ENCODE peak calls at places on chromosomes 1 and 21, in ten cellular contexts. Q, H, W, T, I, B, J, Z, R and P are unnamed samples. For H3K9me3, the result is how much of the 10 kb centered on the place peaks cover.

GRCh38 chr1:161068306-161069200 is 1.1 kb downstream of the ARHGAP30 start:
- DNase-seq in I (no peak), R (peak), W (peak), H (peak), Z (peak), J (no peak), Q (no peak), T (peak), B (peak), P (peak)

GRCh38 chr21:39078322-39079065 is 104.8 kb downstream of the PSMG1 start:
- DNase-seq in T (no peak), Q (no peak), Z (no peak), W (no peak), R (no peak), B (no peak), J (no peak), H (no peak), I (no peak), P (no peak)

GRCh38 chr1:46530791-46531409 is 20.5 kb downstream of the KNCN start:
- DNase-seq in Z (no peak), Q (no peak), I (peak), T (no peak), H (no peak), J (no peak), B (no peak), R (no peak), W (no peak), P (no peak)

GRCh38 chr1:235051521-235051920 is 77.1 kb downstream of the TOMM20 start:
- DNase-seq in J (no peak), B (no peak), Z (peak), Q (no peak), I (no peak), T (peak), W (peak), H (peak), R (no peak), P (no peak)

GRCh38 chr1:180502361-180503273 is at the start of gene ACBD6:
- DNase-seq in I (peak), R (peak), Q (peak), J (peak), W (peak), Z (peak), B (peak), T (peak), H (peak), P (peak)

GRCh38 chr21:45516071-45516670 is 26.1 kb downstream of the SLC19A1 start:
- DNase-seq in Q (peak), B (no peak), R (no peak), T (peak), Z (peak), W (no peak), H (no peak), I (no peak), J (no peak), P (no peak)

GRCh38 chr1:162939035-162939434 is 78.1 kb upstream of the CCDC190 start:
- DNase-seq in B (no peak), W (no peak), Q (no peak), H (no peak), T (no peak), J (no peak), Z (no peak), I (no peak), R (no peak), P (no peak)

GRCh38 chr1:186375152-186375928 is at the start of the genes ODR4 and TPR:
- DNase-seq in H (peak), Q (peak), I (peak), T (peak), W (peak), R (peak), J (peak), Z (peak), B (peak), P (peak)

GRCh38 chr1:81509619-81510018 is 291.1 kb upstream of the ADGRL2 start:
- DNase-seq in Q (no peak), Z (no peak), H (no peak), B (no peak), J (peak), R (no peak), T (no peak), W (no peak), I (peak), P (no peak)

GRCh38 chr1:208778417-208778816 is 534.2 kb upstream of the PLXNA2 start:
- DNase-seq in H (no peak), B (no peak), T (no peak), I (no peak), W (no peak), Q (no peak), Z (no peak), J (no peak), R (no peak), P (no peak)

GRCh38 chr21:42261832-42262200 is 42.9 kb downstream of the ABCG1 start:
- DNase-seq in J (no peak), Z (no peak), B (no peak), Q (no peak), H (no peak), R (no peak), T (peak), W (no peak), I (no peak), P (no peak)

GRCh38 chr1:150516050-150516591 is 569 bp downstream of the FALEC start:
- DNase-seq in B (no peak), W (no peak), Q (no peak), R (no peak), J (no peak), H (no peak), T (peak), I (peak), Z (no peak), P (no peak)

GRCh38 chr1:227766015-227766634 is 30.9 kb downstream of the SNAP47 start:
- DNase-seq in H (peak), W (no peak), T (peak), Z (peak), B (peak), J (no peak), Q (peak), R (peak), I (no peak), P (peak)

GRCh38 chr1:223258751-223259177 is 105.2 kb downstream of the SUSD4 start:
- DNase-seq in R (no peak), Q (no peak), T (no peak), I (no peak), H (peak), Z (no peak), W (no peak), B (no peak), J (no peak), P (no peak)

GRCh38 chr1:28553229-28553930 is 495 bp downstream of the TRNAU1AP start:
- DNase-seq in H (peak), B (peak), Z (peak), I (peak), W (peak), T (peak), R (no peak), Q (no peak), J (no peak), P (peak)

GRCh38 chr1:108107658-108108057 is 92.5 kb downstream of the SLC25A24 start:
- DNase-seq in W (no peak), T (no peak), J (no peak), Q (no peak), R (peak), H (no peak), I (no peak), Z (no peak), B (no peak), P (no peak)

GRCh38 chr1:23475134-23475628 is 8.8 kb downstream of the ASAP3 start:
- DNase-seq in R (no peak), I (no peak), Z (no peak), B (no peak), W (peak), Q (no peak), H (no peak), J (no peak), T (no peak), P (no peak)

GRCh38 chr1:43994794-43995790 is 3.7 kb downstream of the CCDC24 start:
- DNase-seq in R (no peak), H (no peak), Z (no peak), Q (no peak), B (no peak), J (no peak), I (peak), T (no peak), W (no peak), P (peak)

GRCh38 chr21:25895565-25896205 is 160.9 kb downstream of the GABPA start:
- DNase-seq in B (no peak), W (no peak), T (no peak), Q (no peak), H (no peak), R (no peak), J (no peak), Z (no peak), I (peak), P (peak)

GRCh38 chr1:155242805-155243358 is 12.4 kb downstream of the ENTREP3 start:
- DNase-seq in H (no peak), B (no peak), Q (no peak), I (no peak), T (no peak), Z (no peak), W (no peak), J (no peak), R (no peak), P (no peak)

GRCh38 chr1:151292207-151293030 is 10.3 kb downstream of the ZNF687 start:
- DNase-seq in J (no peak), H (no peak), T (no peak), I (no peak), Q (no peak), W (no peak), R (no peak), Z (no peak), B (no peak), P (no peak)

GRCh38 chr21:38477241-38477640 is 21.0 kb downstream of the ERG start:
- DNase-seq in T (no peak), R (no peak), Q (no peak), I (no peak), J (no peak), B (no peak), H (no peak), Z (no peak), W (no peak), P (no peak)

GRCh38 chr1:43719063-43719462 is 11.7 kb downstream of the ST3GAL3 start:
- DNase-seq in I (no peak), T (no peak), J (no peak), Q (no peak), B (no peak), Z (no peak), R (no peak), H (no peak), W (no peak), P (no peak)

GRCh38 chr1:223052931-223053330 is 90.1 kb downstream of the TLR5 start:
- DNase-seq in W (no peak), H (no peak), J (no peak), Q (no peak), B (no peak), R (no peak), I (no peak), Z (no peak), T (no peak), P (no peak)

GRCh38 chr1:198201956-198202784 is 45.4 kb downstream of the NEK7 start:
- DNase-seq in J (no peak), T (no peak), W (no peak), Q (no peak), H (no peak), R (no peak), B (no peak), Z (no peak), I (no peak), P (no peak)

GRCh38 chr1:2812136-2812535 is 10.6 kb upstream of the TTC34 start:
- DNase-seq in R (no peak), Q (no peak), B (no peak), I (no peak), W (no peak), H (no peak), T (peak), Z (no peak), J (no peak), P (no peak)
- H3K9me3 ChIP-seq in R (under half), Q (under half), B (under half), I (under half), W (under half), H (under half), T (under half), Z (under half), J (under half), P (under half)

DNA sequence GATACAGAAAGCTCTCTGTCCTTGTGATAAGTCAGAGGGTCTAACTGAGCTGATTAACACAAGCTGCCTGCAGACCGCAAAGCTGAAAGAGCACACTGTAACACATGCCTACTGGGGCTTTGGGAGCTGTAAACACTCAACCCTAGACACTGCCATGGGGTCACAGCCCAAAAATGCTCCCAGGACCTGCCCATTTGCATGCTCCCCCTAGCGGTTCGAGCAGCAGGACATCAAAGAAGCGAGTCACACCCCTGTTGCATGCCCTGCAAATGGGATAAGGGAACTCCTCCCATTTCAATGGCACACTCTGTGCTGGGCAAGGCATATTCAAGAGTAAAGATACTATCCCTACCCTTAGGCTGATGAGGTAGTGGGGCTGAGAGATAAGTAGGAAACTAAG is 22.8 kb downstream of the LCE3E start:
- DNase-seq in W (no peak), T (no peak), B (no peak), H (no peak), I (no peak), R (no peak), J (no peak), Q (no peak), Z (no peak), P (no peak)
- H3K9me3 ChIP-seq in W (under half), T (under half), B (under half), H (under half), I (under half), R (under half), J (under half), Q (under half), Z (under half), P (under half)

DNA sequence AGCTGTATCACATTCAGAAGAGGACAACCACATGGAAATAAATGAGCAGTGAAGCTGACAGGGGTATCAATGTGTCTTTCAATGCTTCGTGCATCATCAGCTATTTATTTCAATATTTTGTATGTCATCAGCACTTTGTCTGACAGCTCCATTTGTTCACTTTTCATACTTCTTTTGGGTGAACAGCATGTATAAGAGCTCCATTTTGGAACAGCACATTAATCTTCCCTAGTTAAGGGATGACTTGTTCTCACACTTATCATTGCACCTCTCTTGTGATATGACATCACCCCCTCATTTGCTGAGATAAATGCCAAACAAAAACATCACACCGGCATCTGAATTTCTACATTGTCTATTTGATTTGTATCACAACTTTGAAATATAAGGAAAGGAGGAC is 190.6 kb upstream of the SAMSN1 start:
- DNase-seq in B (no peak), Z (no peak), W (no peak), Q (no peak), T (no peak), I (no peak), H (no peak), J (no peak), R (no peak), P (no peak)
- H3K9me3 ChIP-seq in B (under half), Z (under half), W (under half), Q (under half), T (under half), I (under half), H (under half), J (under half), R (under half), P (under half)

GRCh38 chr21:7957713-7958064 is 2563.7 kb upstream of the TPTE start:
- DNase-seq in W (no peak), R (no peak), I (no peak), Q (no peak), Z (no peak), B (no peak), J (no peak), T (no peak), H (no peak), P (no peak)

GRCh38 chr21:7952648-7953047 is 2568.7 kb upstream of the TPTE start:
- DNase-seq in J (no peak), R (no peak), B (no peak), H (no peak), T (no peak), Q (no peak), W (no peak), I (no peak), Z (no peak), P (no peak)

GRCh38 chr21:7953058-7953457 is 2568.3 kb upstream of the TPTE start:
- DNase-seq in Z (no peak), H (no peak), B (no peak), I (no peak), T (no peak), R (no peak), W (no peak), J (no peak), Q (no peak), P (no peak)

GRCh38 chr21:7947422-7947821 is 2574.0 kb upstream of the TPTE start:
- DNase-seq in R (no peak), W (no peak), Z (no peak), I (no peak), T (no peak), J (no peak), Q (no peak), H (no peak), B (no peak), P (no peak)

GRCh38 chr21:7951854-7952519 is 2569.4 kb upstream of the TPTE start:
- DNase-seq in B (no peak), T (no peak), H (no peak), R (no peak), J (no peak), W (no peak), I (no peak), Z (no peak), Q (no peak), P (no peak)
- H3K9me3 ChIP-seq in B (half or more), T (under half), H (under half), R (half or more), J (under half), W (under half), I (half or more), Z (half or more), Q (half or more), P (under half)

DNA sequence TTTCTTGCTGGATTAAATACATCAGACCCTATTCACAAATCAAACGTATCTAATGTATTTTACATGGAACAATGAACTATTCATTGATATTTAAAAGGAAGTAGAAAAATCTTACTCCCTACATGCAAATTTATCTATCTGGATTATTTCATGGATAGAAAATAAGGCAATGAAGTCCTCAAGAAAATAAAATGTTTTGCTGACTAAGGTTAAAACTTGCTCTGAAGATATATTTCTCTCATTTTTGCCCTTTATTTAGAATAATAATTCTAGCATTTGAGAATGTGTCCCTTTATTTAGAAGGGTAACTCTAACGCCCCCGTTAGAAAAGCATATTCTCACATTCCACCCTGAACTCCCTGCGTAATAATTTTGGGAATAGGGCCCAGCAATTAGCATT is 627.0 kb upstream of the ZP4 start:
- DNase-seq in T (no peak), Q (no peak), I (no peak), H (no peak), R (no peak), B (no peak), Z (no peak), W (no peak), J (no peak), P (no peak)
- H3K9me3 ChIP-seq in T (under half), Q (under half), I (under half), H (under half), R (under half), B (under half), Z (under half), W (under half), J (under half), P (under half)

DNA sequence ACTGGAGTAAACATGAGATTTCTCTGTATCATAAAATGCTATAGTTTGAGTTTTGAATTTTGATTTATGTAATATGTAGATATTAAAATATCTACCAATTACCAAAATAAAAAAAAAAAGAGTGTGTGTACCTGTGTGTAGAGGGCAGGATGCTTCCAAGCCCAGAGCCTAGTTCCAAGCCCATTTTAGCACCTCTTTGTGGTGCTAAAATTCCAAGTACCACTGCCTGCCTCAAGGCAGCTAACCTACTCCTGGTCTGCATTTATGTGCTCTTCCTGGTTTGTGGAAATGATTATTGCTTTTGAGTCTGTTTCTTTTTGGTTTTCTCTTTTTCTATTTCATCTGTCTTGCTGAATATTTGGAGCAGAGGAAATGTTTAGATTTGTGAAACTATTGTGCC is 8.7 kb upstream of the POU2F1 start:
- DNase-seq in I (no peak), Z (no peak), H (no peak), B (no peak), Q (no peak), J (no peak), W (no peak), T (no peak), R (no peak), P (no peak)
- H3K9me3 ChIP-seq in I (under half), Z (under half), H (under half), B (under half), Q (under half), J (under half), W (under half), T (under half), R (under half), P (under half)